ENCODE peak calls at places on chromosomes 11 and 22, in four cellular contexts. One of them, this sample, is unnamed.

GRCh38 chr11:47179655-47179991 is 2.9 kb upstream of the ARFGAP2 start:
- DNase-seq in epithelial cell of esophagus: peak
- DNase-seq in AG08395: peak
- DNase-seq in ELF-1: peak
- DNase-seq in this sample: peak

GRCh38 chr22:41557401-41558240 is 3.2 kb upstream of the CSDC2 start:
- DNase-seq in epithelial cell of esophagus: peak
- DNase-seq in AG08395: peak
- DNase-seq in ELF-1: peak
- DNase-seq in this sample: peak

GRCh38 chr11:120710354-120711187 is 199.0 kb downstream of the GRIK4 start:
- DNase-seq in AG08395: peak
- DNase-seq in ELF-1: peak
- DNase-seq in epithelial cell of esophagus: peak
- DNase-seq in this sample: peak

GRCh38 chr22:48338793-48339705 is 1488.6 kb downstream of the BRD1 start:
- DNase-seq in AG08395: no peak
- DNase-seq in ELF-1: no peak
- DNase-seq in epithelial cell of esophagus: no peak
- DNase-seq in this sample: no peak

GRCh38 chr22:17114173-17114957 is 6.8 kb downstream of the TMEM121B start:
- DNase-seq in ELF-1: no peak
- DNase-seq in epithelial cell of esophagus: no peak
- DNase-seq in AG08395: no peak
- DNase-seq in this sample: no peak

GRCh38 chr22:26471522-26471921 is 12.1 kb downstream of the HPS4 start:
- DNase-seq in AG08395: peak
- DNase-seq in ELF-1: no peak
- DNase-seq in epithelial cell of esophagus: peak
- DNase-seq in this sample: peak

GRCh38 chr11:72574534-72575460 is 99.4 kb downstream of the PDE2A start:
- DNase-seq in ELF-1: no peak
- DNase-seq in epithelial cell of esophagus: no peak
- DNase-seq in AG08395: no peak
- DNase-seq in this sample: no peak

GRCh38 chr11:128039140-128040021 is 548.0 kb downstream of the ETS1 start:
- DNase-seq in ELF-1: no peak
- DNase-seq in AG08395: peak
- DNase-seq in epithelial cell of esophagus: peak
- DNase-seq in this sample: peak

GRCh38 chr11:27619039-27619438 is 81.2 kb downstream of the BDNF start:
- DNase-seq in AG08395: peak
- DNase-seq in ELF-1: no peak
- DNase-seq in epithelial cell of esophagus: no peak
- DNase-seq in this sample: no peak

GRCh38 chr11:36427876-36428275 is 82.2 kb downstream of the TRAF6 start:
- DNase-seq in AG08395: no peak
- DNase-seq in ELF-1: no peak
- DNase-seq in epithelial cell of esophagus: no peak
- DNase-seq in this sample: peak

GRCh38 chr11:95647805-95648379 is 141.7 kb downstream of the FAM76B start:
- DNase-seq in epithelial cell of esophagus: no peak
- DNase-seq in AG08395: no peak
- DNase-seq in ELF-1: no peak
- DNase-seq in this sample: no peak

GRCh38 chr11:44574620-44575287 is 9.3 kb downstream of the CD82 start:
- DNase-seq in ELF-1: no peak
- DNase-seq in AG08395: peak
- DNase-seq in epithelial cell of esophagus: peak
- DNase-seq in this sample: peak

GRCh38 chr11:117072517-117073218 is 25.6 kb downstream of the SIK3 start:
- DNase-seq in epithelial cell of esophagus: peak
- DNase-seq in ELF-1: no peak
- DNase-seq in AG08395: peak
- DNase-seq in this sample: peak